ENCODE peak calls at places on chromosomes 6 and 20, in four cellular contexts. N is GM12865, S is coronary artery, L is fibroblast of lung. A is an unnamed sample.

GRCh38 chr6:147808631-147809030 is 300.1 kb downstream of the SAMD5 start:
- DNase-seq in N (no peak), S (no peak), L (no peak), A (no peak)

GRCh38 chr6:88179692-88180091 is 13.5 kb upstream of the CNR1 start:
- DNase-seq in N (peak; percentile 77), S (no peak), L (no peak), A (no peak)

GRCh38 chr6:116387374-116387773 is 16.6 kb downstream of the DSE start:
- DNase-seq in N (peak; percentile 88), S (no peak), L (peak; percentile 85), A (peak; percentile 57)

GRCh38 chr20:3925899-3926638 is 36.9 kb downstream of the PANK2 start:
- DNase-seq in N (no peak), S (no peak), L (no peak), A (no peak)

GRCh38 chr6:167825059-167825758 is 1.5 kb upstream of the AFDN start:
- DNase-seq in N (no peak), S (no peak), L (no peak), A (peak; percentile 15)

GRCh38 chr20:38729767-38730166 is 5.5 kb downstream of the SLC32A1 start:
- DNase-seq in N (no peak), S (no peak), L (no peak), A (no peak)

GRCh38 chr6:130900913-130901312 is 73.7 kb downstream of the SMLR1 start:
- DNase-seq in N (no peak), S (peak; percentile 79), L (peak; percentile 78), A (peak; percentile 66)

GRCh38 chr6:45679631-45680030 is 301.9 kb upstream of the SUPT3H start:
- DNase-seq in N (peak; percentile 45), S (no peak), L (no peak), A (no peak)

GRCh38 chr20:7772376-7772775 is 167.9 kb downstream of the HAO1 start:
- DNase-seq in N (no peak), S (no peak), L (peak; percentile 80), A (peak; percentile 81)

GRCh38 chr6:28543671-28544131 is 18.0 kb downstream of the GPX5 start:
- DNase-seq in N (peak; percentile 48), S (no peak), L (no peak), A (no peak)

GRCh38 chr6:9745476-9745875 is 669.4 kb downstream of the TFAP2A start:
- DNase-seq in N (no peak), S (no peak), L (peak; percentile 39), A (peak; percentile 2)

GRCh38 chr6:168022488-168023321 is 25.2 kb downstream of the KIF25 start:
- DNase-seq in N (no peak), S (peak; percentile 17), L (no peak), A (no peak)

GRCh38 chr6:18388942-18389341 is 1.8 kb downstream of the RNF144B start:
- DNase-seq in N (no peak), S (no peak), L (peak; percentile 89), A (peak; percentile 91)

GRCh38 chr6:18387061-18387721 is at the start of gene RNF144B:
- DNase-seq in N (peak; percentile 65), S (peak; percentile 81), L (peak; percentile 73), A (peak; percentile 70)

GRCh38 chr6:18388252-18388651 is 1.1 kb downstream of the RNF144B start:
- DNase-seq in N (no peak), S (no peak), L (no peak), A (no peak)

GRCh38 chr6:18384621-18385020 is 2.5 kb upstream of the RNF144B start:
- DNase-seq in N (no peak), S (no peak), L (no peak), A (no peak)

DNA sequence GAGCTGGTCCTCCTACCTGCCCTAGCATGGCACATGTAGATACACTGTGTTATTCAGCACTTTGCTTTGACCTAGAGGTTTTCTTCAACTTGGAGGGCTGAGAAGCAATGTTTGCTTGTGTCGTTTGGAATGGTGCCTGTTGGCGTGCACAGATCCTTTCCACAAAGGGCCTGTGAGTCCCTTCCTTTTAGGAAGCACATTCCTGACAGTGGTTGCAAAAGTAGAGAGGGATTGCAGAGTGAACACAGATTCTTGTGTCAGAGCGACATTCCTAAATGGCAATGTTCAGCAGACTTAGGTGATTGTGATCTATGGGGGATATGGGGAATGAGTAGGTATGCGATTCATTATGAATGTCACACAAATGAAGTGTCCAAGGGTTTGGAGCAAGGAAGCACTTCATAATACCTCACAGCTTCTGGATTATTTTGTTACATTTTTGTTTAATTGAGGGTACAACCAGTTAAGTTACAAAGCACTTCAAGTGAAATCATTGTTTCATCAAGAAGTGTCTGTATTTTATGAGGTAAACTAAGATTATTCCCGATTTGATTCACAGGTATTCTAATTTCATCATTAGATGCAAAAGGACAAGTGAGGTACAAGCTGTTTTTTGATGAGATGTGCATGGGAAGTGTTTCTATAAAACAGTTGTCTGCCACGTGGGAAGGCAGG is 711 bp upstream of the RNF144B start:
- DNase-seq in N (no peak), S (peak; percentile 79), L (peak; percentile 42), A (peak; percentile 80)
- H3K4me3 ChIP-seq in N (no peak overlapping the region), S (peak overlapping the region; percentile 74), L (no peak overlapping the region), A (no peak overlapping the region)

GRCh38 chr6:44284867-44285266 is 14.6 kb downstream of the TMEM151B start:
- DNase-seq in N (no peak), S (no peak), L (no peak), A (no peak)
- H3K4me3 ChIP-seq in N (no peak overlapping the region), S (no peak overlapping the region), L (no peak overlapping the region), A (no peak overlapping the region)

DNA sequence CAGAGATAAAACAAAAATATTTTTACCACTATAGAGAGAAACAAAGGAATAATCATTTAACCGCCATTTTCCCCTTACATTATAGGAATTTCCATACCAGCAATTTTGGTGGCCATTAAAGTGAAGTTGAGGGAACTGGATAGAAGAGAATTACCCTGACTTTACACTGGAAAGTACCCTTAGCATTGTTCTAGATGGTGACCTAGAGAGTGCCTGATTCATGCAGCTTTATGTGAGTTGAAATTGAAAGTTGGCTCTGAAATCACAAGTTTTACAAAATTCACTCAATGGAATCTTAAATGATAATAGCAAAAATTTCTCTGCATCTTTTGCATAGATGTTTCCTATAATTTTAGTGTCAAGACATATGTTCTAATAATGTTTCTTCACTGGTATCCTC is 55.7 kb upstream of the PREP start:
- DNase-seq in N (peak; percentile 68), S (no peak), L (no peak), A (no peak)
- H3K4me3 ChIP-seq in N (peak overlapping the region; percentile 56), S (no peak overlapping the region), L (no peak overlapping the region), A (no peak overlapping the region)

GRCh38 chr6:33170176-33171095 is 21.8 kb downstream of the COL11A2 start:
- DNase-seq in N (peak; percentile 64), S (peak; percentile 60), L (no peak), A (no peak)
- H3K4me3 ChIP-seq in N (no peak overlapping the region), S (no peak overlapping the region), L (no peak overlapping the region), A (no peak overlapping the region)

DNA sequence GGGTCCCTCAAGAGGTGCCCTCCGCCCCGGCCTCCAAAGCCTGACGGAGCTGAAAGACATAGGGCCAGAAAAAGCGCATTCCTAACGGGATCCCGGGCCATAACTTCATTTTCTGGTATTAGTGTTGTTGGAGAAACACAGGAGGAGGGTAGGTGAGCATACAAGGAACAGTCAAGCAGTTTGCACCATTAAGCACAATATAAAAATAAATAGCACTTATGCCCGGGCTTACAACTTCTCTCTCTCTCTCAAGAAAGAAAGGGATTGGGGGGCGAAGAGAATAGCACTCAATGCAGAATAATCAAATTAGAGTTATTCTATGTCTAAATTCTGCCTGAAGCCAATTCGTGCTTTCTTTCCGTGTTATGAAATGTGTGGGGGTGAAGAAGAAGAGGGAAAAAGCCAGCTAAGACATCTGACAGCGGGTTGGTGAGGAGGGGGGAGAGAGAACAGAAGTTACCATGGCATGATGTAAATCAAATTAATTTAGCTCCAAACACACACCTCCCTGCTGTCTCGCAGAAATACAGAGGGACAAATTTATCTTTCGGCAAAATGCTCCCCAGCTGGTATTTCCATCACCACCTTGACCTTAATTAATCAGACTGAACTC is 493 bp upstream of the METTL24 start:
- DNase-seq in N (no peak), S (no peak), L (no peak), A (no peak)
- H3K4me3 ChIP-seq in N (no peak overlapping the region), S (peak overlapping the region; percentile 90), L (peak overlapping the region; percentile 16), A (peak overlapping the region; percentile 45)

GRCh38 chr20:64049887-64050260 is 435 bp upstream of the SOX18 start:
- DNase-seq in N (no peak), S (no peak), L (no peak), A (no peak)

GRCh38 chr20:64047046-64047389 is 2.4 kb downstream of the SOX18 start:
- DNase-seq in N (no peak), S (no peak), L (no peak), A (no peak)

GRCh38 chr20:64049060-64049886 is at the start of gene SOX18:
- DNase-seq in N (peak; percentile 59), S (no peak), L (peak; percentile 36), A (no peak)

GRCh38 chr20:64048402-64049044 is 916 bp downstream of the SOX18 start:
- DNase-seq in N (no peak), S (no peak), L (no peak), A (no peak)

GRCh38 chr20:64047968-64048401 is 1.5 kb downstream of the SOX18 start:
- DNase-seq in N (no peak), S (no peak), L (no peak), A (no peak)
- H3K4me3 ChIP-seq in N (no peak overlapping the region), S (peak overlapping the region; percentile 69), L (no peak overlapping the region), A (no peak overlapping the region)

GRCh38 chr6:26223213-26223612 is 136.0 kb downstream of the HFE start:
- DNase-seq in N (peak; percentile 30), S (no peak), L (peak; percentile 57), A (no peak)
- H3K4me3 ChIP-seq in N (peak overlapping the region; percentile 67), S (peak overlapping the region; percentile 65), L (peak overlapping the region; percentile 70), A (peak overlapping the region; percentile 65)

DNA sequence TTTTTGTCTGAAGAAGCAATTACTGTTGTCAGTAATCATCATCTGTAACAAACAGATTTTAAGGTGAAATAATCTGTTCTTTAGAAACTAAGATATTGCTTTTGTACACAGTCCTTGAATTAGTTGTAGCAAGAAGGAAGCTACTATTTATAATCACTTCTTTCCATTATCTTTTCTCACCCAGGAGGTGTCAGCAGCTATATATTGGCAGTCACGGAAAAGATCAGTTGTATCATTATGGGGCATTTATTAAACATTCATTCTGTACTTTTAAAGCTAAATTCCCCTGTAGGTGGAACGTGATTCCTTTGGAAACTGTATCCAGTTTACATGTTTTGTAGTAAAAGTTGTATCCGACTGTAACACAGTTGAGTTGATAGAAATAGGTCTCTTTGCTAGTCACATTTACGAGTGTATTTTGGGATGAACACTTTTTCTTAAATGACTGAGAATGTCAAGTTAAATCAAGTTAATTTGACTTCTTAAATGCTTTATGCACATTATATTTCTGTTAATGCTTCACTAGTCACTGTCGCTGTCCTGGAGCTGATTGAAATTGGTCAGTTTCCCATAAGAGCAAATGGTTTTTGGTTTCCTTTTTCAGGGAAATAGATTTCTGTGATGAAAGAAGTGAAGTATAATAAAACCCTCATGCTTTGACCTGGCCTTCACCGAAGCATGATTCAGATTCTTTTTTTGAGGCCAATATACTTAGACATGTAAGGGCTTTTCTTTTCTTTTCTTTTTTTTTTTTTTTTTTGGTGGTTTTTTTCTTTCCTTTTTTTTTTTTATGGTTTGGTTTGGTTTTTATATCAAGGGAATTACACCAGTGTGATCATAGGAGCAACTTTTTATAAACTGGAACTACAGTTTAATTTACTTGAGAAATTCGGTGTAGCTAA is 5.1 kb downstream of the QKI start:
- DNase-seq in N (peak; percentile 25), S (no peak), L (peak; percentile 74), A (peak; percentile 60)
- H3K4me3 ChIP-seq in N (peak overlapping the region; percentile 27), S (peak overlapping the region; percentile 63), L (peak overlapping the region; percentile 16), A (peak overlapping the region; percentile 51)

A was measured in AG10803.